ENCODE peak calls at places on chromosome 22, in six cellular contexts. One of them, this sample, is unnamed.

GRCh38 chr22:23565288-23565941 is 14.7 kb downstream of the IGLL1 start:
- DNase-seq in cardiac muscle cell: peak; percentile 8
- DNase-seq in fibroblast of lung: no peak
- DNase-seq in neuronal stem cell: peak; percentile 31
- DNase-seq in HCT116: peak; percentile 4
- DNase-seq in endodermal cell: peak; percentile 82
- DNase-seq in this sample: peak; percentile 26

GRCh38 chr22:44341431-44342346 is 28.9 kb upstream of the SHISAL1 start:
- DNase-seq in cardiac muscle cell: peak; percentile 77
- DNase-seq in endodermal cell: peak; percentile 68
- DNase-seq in neuronal stem cell: no peak
- DNase-seq in HCT116: no peak
- DNase-seq in fibroblast of lung: peak; percentile 60
- DNase-seq in this sample: peak; percentile 61

GRCh38 chr22:37241351-37242142 is 2.5 kb downstream of the RAC2 start:
- DNase-seq in endodermal cell: peak; percentile 51
- DNase-seq in HCT116: no peak
- DNase-seq in neuronal stem cell: no peak
- DNase-seq in fibroblast of lung: peak; percentile 6
- DNase-seq in cardiac muscle cell: no peak
- DNase-seq in this sample: no peak

GRCh38 chr22:42083119-42083518 is 3.6 kb downstream of the SMDT1 start:
- DNase-seq in endodermal cell: no peak
- DNase-seq in neuronal stem cell: no peak
- DNase-seq in HCT116: no peak
- DNase-seq in fibroblast of lung: no peak
- DNase-seq in cardiac muscle cell: no peak
- DNase-seq in this sample: no peak

GRCh38 chr22:25008666-25009065 is 56.1 kb downstream of the KIAA1671 start:
- DNase-seq in fibroblast of lung: no peak
- DNase-seq in HCT116: no peak
- DNase-seq in cardiac muscle cell: no peak
- DNase-seq in neuronal stem cell: no peak
- DNase-seq in endodermal cell: no peak
- DNase-seq in this sample: no peak

GRCh38 chr22:50504245-50505211 is 3.0 kb downstream of the LMF2 start:
- DNase-seq in cardiac muscle cell: no peak
- DNase-seq in HCT116: no peak
- DNase-seq in endodermal cell: no peak
- DNase-seq in fibroblast of lung: no peak
- DNase-seq in neuronal stem cell: no peak
- DNase-seq in this sample: peak; percentile 9

GRCh38 chr22:24392218-24392931 is 35.0 kb upstream of the ADORA2A start:
- DNase-seq in endodermal cell: no peak
- DNase-seq in fibroblast of lung: no peak
- DNase-seq in neuronal stem cell: no peak
- DNase-seq in cardiac muscle cell: no peak
- DNase-seq in HCT116: no peak
- DNase-seq in this sample: no peak

GRCh38 chr22:40592352-40593113 is 44.0 kb downstream of the MRTFA start:
- DNase-seq in endodermal cell: no peak
- DNase-seq in fibroblast of lung: no peak
- DNase-seq in neuronal stem cell: no peak
- DNase-seq in HCT116: no peak
- DNase-seq in cardiac muscle cell: no peak
- DNase-seq in this sample: no peak

GRCh38 chr22:50376064-50376747 is 33.1 kb downstream of the PPP6R2 start:
- DNase-seq in neuronal stem cell: no peak
- DNase-seq in endodermal cell: no peak
- DNase-seq in HCT116: no peak
- DNase-seq in fibroblast of lung: no peak
- DNase-seq in cardiac muscle cell: no peak
- DNase-seq in this sample: no peak

GRCh38 chr22:23260645-23261581 is 80.6 kb downstream of the BCR start:
- DNase-seq in fibroblast of lung: no peak
- DNase-seq in neuronal stem cell: no peak
- DNase-seq in endodermal cell: no peak
- DNase-seq in cardiac muscle cell: no peak
- DNase-seq in HCT116: no peak
- DNase-seq in this sample: no peak

GRCh38 chr22:25668437-25668836 is 73.6 kb upstream of the MYO18B start:
- DNase-seq in HCT116: no peak
- DNase-seq in fibroblast of lung: peak; percentile 70
- DNase-seq in endodermal cell: no peak
- DNase-seq in cardiac muscle cell: peak; percentile 92
- DNase-seq in neuronal stem cell: no peak
- DNase-seq in this sample: no peak

GRCh38 chr22:30362632-30363281 is 6.0 kb downstream of the CCDC157 start:
- DNase-seq in neuronal stem cell: no peak
- DNase-seq in HCT116: no peak
- DNase-seq in endodermal cell: peak; percentile 88
- DNase-seq in fibroblast of lung: no peak
- DNase-seq in cardiac muscle cell: no peak
- DNase-seq in this sample: no peak

GRCh38 chr22:41742918-41743317 is 43.6 kb downstream of the MEI1 start:
- DNase-seq in endodermal cell: peak; percentile 62
- DNase-seq in neuronal stem cell: no peak
- DNase-seq in fibroblast of lung: no peak
- DNase-seq in cardiac muscle cell: no peak
- DNase-seq in HCT116: no peak
- DNase-seq in this sample: no peak

GRCh38 chr22:22884888-22885840 is 2.5 kb upstream of the IGLL5 start:
- DNase-seq in cardiac muscle cell: no peak
- DNase-seq in fibroblast of lung: no peak
- DNase-seq in endodermal cell: peak; percentile 35
- DNase-seq in HCT116: no peak
- DNase-seq in neuronal stem cell: no peak
- DNase-seq in this sample: no peak

GRCh38 chr22:20237480-20238440 is 30.4 kb downstream of the RTN4R start:
- DNase-seq in cardiac muscle cell: no peak
- DNase-seq in neuronal stem cell: no peak
- DNase-seq in endodermal cell: no peak
- DNase-seq in HCT116: no peak
- DNase-seq in fibroblast of lung: no peak
- DNase-seq in this sample: no peak

GRCh38 chr22:24843048-24843447 is 37.0 kb downstream of the SGSM1 start:
- DNase-seq in HCT116: no peak
- DNase-seq in endodermal cell: peak; percentile 70
- DNase-seq in cardiac muscle cell: no peak
- DNase-seq in neuronal stem cell: no peak
- DNase-seq in fibroblast of lung: no peak
- DNase-seq in this sample: no peak

GRCh38 chr22:48448821-48449220 is 1378.9 kb downstream of the BRD1 start:
- DNase-seq in endodermal cell: no peak
- DNase-seq in HCT116: no peak
- DNase-seq in fibroblast of lung: no peak
- DNase-seq in neuronal stem cell: no peak
- DNase-seq in cardiac muscle cell: no peak
- DNase-seq in this sample: no peak

GRCh38 chr22:25786165-25786564 is 44.2 kb downstream of the MYO18B start:
- DNase-seq in endodermal cell: no peak
- DNase-seq in neuronal stem cell: no peak
- DNase-seq in HCT116: no peak
- DNase-seq in cardiac muscle cell: no peak
- DNase-seq in fibroblast of lung: no peak
- DNase-seq in this sample: no peak

GRCh38 chr22:19446603-19447387 is 716 bp downstream of the C22orf39 start:
- DNase-seq in fibroblast of lung: peak; percentile 8
- DNase-seq in neuronal stem cell: peak; percentile 48
- DNase-seq in cardiac muscle cell: no peak
- DNase-seq in endodermal cell: peak; percentile 88
- DNase-seq in HCT116: no peak
- DNase-seq in this sample: no peak

GRCh38 chr22:50090141-50090714 is 422 bp downstream of the MOV10L1 start:
- DNase-seq in HCT116: no peak
- DNase-seq in cardiac muscle cell: no peak
- DNase-seq in endodermal cell: no peak
- DNase-seq in neuronal stem cell: no peak
- DNase-seq in fibroblast of lung: no peak
- DNase-seq in this sample: no peak

GRCh38 chr22:41482319-41482935 is 13.5 kb downstream of the ACO2 start:
- DNase-seq in fibroblast of lung: peak; percentile 62
- DNase-seq in endodermal cell: no peak
- DNase-seq in HCT116: no peak
- DNase-seq in neuronal stem cell: no peak
- DNase-seq in cardiac muscle cell: no peak
- DNase-seq in this sample: no peak

GRCh38 chr22:44304354-44304753 is 8.4 kb downstream of the SHISAL1 start:
- DNase-seq in fibroblast of lung: peak; percentile 62
- DNase-seq in HCT116: no peak
- DNase-seq in endodermal cell: no peak
- DNase-seq in neuronal stem cell: no peak
- DNase-seq in cardiac muscle cell: peak; percentile 18
- DNase-seq in this sample: no peak

GRCh38 chr22:37176464-37177061 is 11.5 kb downstream of the C1QTNF6 start:
- DNase-seq in neuronal stem cell: no peak
- DNase-seq in cardiac muscle cell: peak; percentile 89
- DNase-seq in HCT116: no peak
- DNase-seq in fibroblast of lung: peak; percentile 83
- DNase-seq in endodermal cell: peak; percentile 50
- DNase-seq in this sample: peak; percentile 71

GRCh38 chr22:24772493-24773220 is 1.9 kb downstream of the PIWIL3 start:
- DNase-seq in fibroblast of lung: peak; percentile 22
- DNase-seq in endodermal cell: peak; percentile 87
- DNase-seq in cardiac muscle cell: peak; percentile 83
- DNase-seq in HCT116: peak; percentile 61
- DNase-seq in neuronal stem cell: peak; percentile 30
- DNase-seq in this sample: peak; percentile 46

DNA sequence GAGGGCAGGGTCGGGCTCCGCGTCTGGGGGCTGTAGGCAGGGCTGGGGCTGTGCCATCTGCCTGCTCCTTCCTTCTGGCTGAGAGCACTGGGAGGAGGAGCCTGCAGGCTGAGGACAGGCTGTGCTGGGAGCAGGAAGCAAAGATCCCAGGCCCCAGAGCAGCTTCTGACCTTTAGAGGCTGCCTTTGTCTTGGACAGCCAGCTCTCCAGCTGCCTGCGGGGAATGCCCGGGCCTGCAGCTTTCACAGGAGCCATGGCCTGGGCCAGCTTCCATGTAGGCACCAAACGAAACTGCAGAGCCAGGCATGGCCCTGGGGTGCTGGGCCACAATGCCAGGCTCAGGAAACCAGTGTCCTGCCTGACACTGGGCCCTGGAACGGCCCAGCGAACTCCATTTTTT is 67.8 kb downstream of the MCM5 start:
- DNase-seq in neuronal stem cell: peak; percentile 29
- DNase-seq in endodermal cell: peak; percentile 74
- DNase-seq in cardiac muscle cell: peak; percentile 75
- DNase-seq in fibroblast of lung: peak; percentile 32
- DNase-seq in HCT116: no peak
- DNase-seq in this sample: no peak
- H3K27ac ChIP-seq in neuronal stem cell: peak overlapping the region; percentile 62
- H3K27ac ChIP-seq in endodermal cell: peak overlapping the region; percentile 62
- H3K27ac ChIP-seq in cardiac muscle cell: peak overlapping the region; percentile 72
- H3K27ac ChIP-seq in fibroblast of lung: no peak overlapping the region
- H3K27ac ChIP-seq in HCT116: no peak overlapping the region
- H3K27ac ChIP-seq in this sample: peak overlapping the region; percentile 33

GRCh38 chr22:47199949-47200272 is 437.5 kb downstream of the TBC1D22A start:
- DNase-seq in cardiac muscle cell: no peak
- DNase-seq in endodermal cell: no peak
- DNase-seq in HCT116: no peak
- DNase-seq in neuronal stem cell: no peak
- DNase-seq in fibroblast of lung: no peak
- DNase-seq in this sample: no peak

GRCh38 chr22:47198801-47199251 is 436.4 kb downstream of the TBC1D22A start:
- DNase-seq in HCT116: no peak
- DNase-seq in fibroblast of lung: no peak
- DNase-seq in cardiac muscle cell: no peak
- DNase-seq in endodermal cell: peak; percentile 28
- DNase-seq in neuronal stem cell: no peak
- DNase-seq in this sample: no peak

GRCh38 chr22:47199261-47199948 is 437.0 kb downstream of the TBC1D22A start:
- DNase-seq in fibroblast of lung: no peak
- DNase-seq in neuronal stem cell: no peak
- DNase-seq in endodermal cell: peak; percentile 41
- DNase-seq in HCT116: no peak
- DNase-seq in cardiac muscle cell: no peak
- DNase-seq in this sample: no peak

GRCh38 chr22:47201186-47201995 is 438.9 kb downstream of the TBC1D22A start:
- DNase-seq in cardiac muscle cell: no peak
- DNase-seq in HCT116: no peak
- DNase-seq in neuronal stem cell: no peak
- DNase-seq in fibroblast of lung: no peak
- DNase-seq in endodermal cell: peak; percentile 22
- DNase-seq in this sample: no peak

GRCh38 chr22:47200273-47201051 is 438.0 kb downstream of the TBC1D22A start:
- DNase-seq in endodermal cell: peak; percentile 35
- DNase-seq in fibroblast of lung: no peak
- DNase-seq in cardiac muscle cell: peak; percentile 19
- DNase-seq in HCT116: no peak
- DNase-seq in neuronal stem cell: no peak
- DNase-seq in this sample: no peak
- H3K27ac ChIP-seq in endodermal cell: no peak overlapping the region
- H3K27ac ChIP-seq in fibroblast of lung: no peak overlapping the region
- H3K27ac ChIP-seq in cardiac muscle cell: no peak overlapping the region
- H3K27ac ChIP-seq in HCT116: no peak overlapping the region
- H3K27ac ChIP-seq in neuronal stem cell: no peak overlapping the region
- H3K27ac ChIP-seq in this sample: no peak overlapping the region

DNA sequence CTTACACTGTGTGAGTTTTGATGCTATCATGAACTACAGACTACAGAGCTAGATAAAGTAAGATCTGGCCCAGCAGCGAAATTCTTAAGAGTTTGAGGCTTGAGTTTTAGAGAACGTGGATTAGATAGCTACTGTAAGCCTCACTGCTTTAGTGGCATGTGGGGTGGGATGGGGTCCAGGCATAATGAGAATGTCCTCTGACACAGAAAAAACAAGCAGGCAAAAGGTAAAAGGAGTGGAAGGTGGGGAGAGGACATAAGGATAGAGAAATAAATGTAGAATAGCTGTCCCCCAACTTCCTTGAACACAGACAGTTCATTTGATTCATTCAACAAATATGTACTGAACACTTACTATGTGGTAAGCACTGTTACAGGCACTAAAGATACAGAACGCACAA is 324.5 kb upstream of the PITPNB start:
- DNase-seq in endodermal cell: no peak
- DNase-seq in HCT116: no peak
- DNase-seq in fibroblast of lung: peak; percentile 88
- DNase-seq in neuronal stem cell: no peak
- DNase-seq in cardiac muscle cell: peak; percentile 65
- DNase-seq in this sample: no peak
- H3K27ac ChIP-seq in endodermal cell: no peak overlapping the region
- H3K27ac ChIP-seq in HCT116: no peak overlapping the region
- H3K27ac ChIP-seq in fibroblast of lung: no peak overlapping the region
- H3K27ac ChIP-seq in neuronal stem cell: no peak overlapping the region
- H3K27ac ChIP-seq in cardiac muscle cell: peak overlapping the region; percentile 49
- H3K27ac ChIP-seq in this sample: peak overlapping the region; percentile 51

GRCh38 chr22:35896306-35896705 is 132.3 kb downstream of the RBFOX2 start:
- DNase-seq in cardiac muscle cell: no peak
- DNase-seq in endodermal cell: no peak
- DNase-seq in neuronal stem cell: no peak
- DNase-seq in HCT116: no peak
- DNase-seq in fibroblast of lung: no peak
- DNase-seq in this sample: no peak
- H3K27ac ChIP-seq in cardiac muscle cell: peak overlapping the region; percentile 95
- H3K27ac ChIP-seq in endodermal cell: no peak overlapping the region
- H3K27ac ChIP-seq in neuronal stem cell: no peak overlapping the region
- H3K27ac ChIP-seq in HCT116: no peak overlapping the region
- H3K27ac ChIP-seq in fibroblast of lung: no peak overlapping the region
- H3K27ac ChIP-seq in this sample: peak overlapping the region; percentile 77